ENCODE peak calls at places on chromosomes 11 and 22, in ten cellular contexts. W is activated T-cell treated with anti-CD3 and anti-CD28 coated beads, Interleukin-2, amount 50 U/mL, for 72 hours; E is HEK293T; Q is HuH-7.5; F is astrocyte; M is stimulated activated CD8-positive, alpha-beta memory T cell treated with anti-CD3 and anti-CD28 coated beads, Interleukin-4, amount 100 ng/mL, for 1 hour; O is AG20443; P is EL; A is ELR; B is EH. H is an unnamed sample.

GRCh38 chr11:83717551-83717950 is 431.4 kb upstream of the CCDC90B start:
- DNase-seq in W (no peak), E (no peak), Q (peak), F (no peak), M (no peak), O (no peak), P (no peak), A (no peak), B (no peak), H (peak)

GRCh38 chr11:60310407-60310998 is 16.6 kb upstream of the MS4A6E start:
- DNase-seq in W (no peak), E (no peak), Q (no peak), F (no peak), M (no peak), O (no peak), P (no peak), A (no peak), B (no peak), H (peak)

GRCh38 chr11:130181295-130182272 is 22.0 kb downstream of the ST14 start:
- DNase-seq in W (no peak), E (no peak), Q (peak), F (peak), M (no peak), O (peak), P (peak), A (peak), B (peak), H (peak)

GRCh38 chr11:64762916-64763803 is 3.4 kb upstream of the PYGM start:
- DNase-seq in W (no peak), E (no peak), Q (no peak), F (peak), M (no peak), O (no peak), P (peak), A (peak), B (peak), H (peak)

GRCh38 chr11:9982796-9983579 is 311.0 kb downstream of the SBF2 start:
- DNase-seq in W (no peak), E (no peak), Q (no peak), F (peak), M (no peak), O (no peak), P (peak), A (peak), B (peak), H (no peak)

GRCh38 chr22:17772963-17773605 is 1.2 kb downstream of the BID start:
- DNase-seq in W (no peak), E (no peak), Q (no peak), F (peak), M (no peak), O (no peak), P (peak), A (peak), B (peak), H (no peak)

GRCh38 chr11:72773291-72773690 is 20.6 kb downstream of the STARD10 start:
- DNase-seq in W (no peak), E (no peak), Q (no peak), F (peak), M (no peak), O (peak), P (peak), A (peak), B (peak), H (no peak)

GRCh38 chr11:108902027-108902469 is 237.2 kb downstream of the DDX10 start:
- DNase-seq in W (no peak), E (no peak), Q (no peak), F (no peak), M (no peak), O (no peak), P (no peak), A (no peak), B (no peak), H (no peak)

GRCh38 chr11:115161876-115162275 is 342.3 kb downstream of the CADM1 start:
- DNase-seq in W (no peak), E (no peak), Q (no peak), F (no peak), M (no peak), O (no peak), P (no peak), A (no peak), B (no peak), H (no peak)

GRCh38 chr11:20597924-20598484 is 1.4 kb upstream of the SLC6A5 start:
- DNase-seq in W (no peak), E (no peak), Q (no peak), F (no peak), M (no peak), O (no peak), P (no peak), A (no peak), B (no peak), H (no peak)

GRCh38 chr11:2828585-2829330 is 56.8 kb downstream of the CDKN1C start:
- DNase-seq in W (no peak), E (no peak), Q (no peak), F (no peak), M (no peak), O (no peak), P (no peak), A (no peak), B (no peak), H (no peak)

GRCh38 chr11:1574256-1575242 is 2.5 kb upstream of the DUSP8 start:
- DNase-seq in W (peak), E (peak), Q (no peak), F (no peak), M (no peak), O (peak), P (peak), A (peak), B (peak), H (peak)

GRCh38 chr11:95453616-95454118 is 222.7 kb upstream of the SESN3 start:
- DNase-seq in W (no peak), E (no peak), Q (no peak), F (peak), M (no peak), O (peak), P (no peak), A (no peak), B (no peak), H (peak)

GRCh38 chr22:28222976-28223375 is 303.9 kb upstream of the PITPNB start:
- DNase-seq in W (no peak), E (no peak), Q (no peak), F (peak), M (no peak), O (peak), P (peak), A (peak), B (peak), H (no peak)

GRCh38 chr11:695332-695605 is 247 bp upstream of the DEAF1 start:
- DNase-seq in W (no peak), E (no peak), Q (no peak), F (no peak), M (no peak), O (no peak), P (no peak), A (no peak), B (no peak), H (no peak)

GRCh38 chr11:119108151-119108856 is 1.2 kb downstream of the C2CD2L start:
- DNase-seq in W (peak), E (peak), Q (peak), F (no peak), M (no peak), O (peak), P (peak), A (peak), B (peak), H (peak)

GRCh38 chr11:95790933-95791247 is 592 bp downstream of the CEP57 start:
- DNase-seq in W (peak), E (peak), Q (no peak), F (peak), M (peak), O (peak), P (peak), A (peak), B (peak), H (peak)

GRCh38 chr11:43917851-43918250 is 24.6 kb upstream of the C11orf96 start:
- DNase-seq in W (no peak), E (no peak), Q (no peak), F (no peak), M (no peak), O (no peak), P (no peak), A (no peak), B (no peak), H (no peak)